ENCODE peak calls at places on chromosomes 11 and 22, in nine cellular contexts. W, C, H, R, U, B, V, L and X are unnamed samples.

GRCh38 chr22:26431151-26431995 is 2.3 kb downstream of the ASPHD2 start:
- DNase-seq in B (no peak), V (no peak), C (no peak), R (no peak), U (no peak), H (no peak), L (no peak), W (no peak), X (no peak)

GRCh38 chr11:91188484-91188883 is 965.6 kb upstream of the CHORDC1 start:
- DNase-seq in B (no peak), W (no peak), L (no peak), H (no peak), R (no peak), U (no peak), V (no peak), C (no peak), X (no peak)

GRCh38 chr22:42272431-42273004 is 2.1 kb upstream of the TCF20 start:
- DNase-seq in U (no peak), W (no peak), B (no peak), H (no peak), L (no peak), V (no peak), C (no peak), R (no peak), X (no peak)

GRCh38 chr22:19357270-19358105 is 66.0 kb upstream of the CLTCL1 start:
- DNase-seq in B (peak), U (no peak), R (no peak), V (no peak), H (no peak), L (no peak), W (no peak), C (no peak), X (no peak)

GRCh38 chr22:42967933-42968332 is 47.0 kb downstream of the PACSIN2 start:
- DNase-seq in V (no peak), L (peak), U (no peak), R (no peak), W (no peak), H (no peak), B (no peak), C (no peak), X (no peak)

GRCh38 chr11:78607691-78608090 is 33.0 kb upstream of the NARS2 start:
- DNase-seq in L (no peak), R (no peak), C (peak), V (no peak), U (no peak), W (peak), B (no peak), H (no peak), X (no peak)

GRCh38 chr11:2109541-2110019 is 29.6 kb downstream of the IGF2 start:
- DNase-seq in H (no peak), W (peak), L (no peak), U (no peak), B (no peak), R (no peak), V (no peak), C (no peak), X (no peak)

GRCh38 chr11:70067591-70068341 is 10.4 kb upstream of the ANO1 start:
- DNase-seq in H (no peak), B (no peak), W (no peak), C (no peak), R (peak), L (peak), U (peak), V (peak), X (no peak)

GRCh38 chr11:3221408-3222002 is 2.9 kb upstream of the MRGPRG start:
- DNase-seq in W (no peak), B (no peak), V (no peak), C (no peak), H (no peak), U (no peak), L (peak), R (peak), X (no peak)

GRCh38 chr11:62410972-62411371 is 7.9 kb upstream of the SCGB1A1 start:
- DNase-seq in B (no peak), V (no peak), R (no peak), U (no peak), H (no peak), W (no peak), L (no peak), C (no peak), X (no peak)

GRCh38 chr11:65663634-65664200 is 1.0 kb upstream of the RELA start:
- DNase-seq in U (no peak), B (no peak), H (peak), W (peak), V (no peak), C (peak), L (peak), R (no peak), X (no peak)

GRCh38 chr11:267491-267994 is 10.7 kb upstream of the NLRP6 start:
- DNase-seq in V (no peak), U (no peak), W (no peak), C (no peak), B (no peak), R (peak), H (no peak), L (peak), X (no peak)

GRCh38 chr11:46099973-46100335 is 21.3 kb downstream of the PHF21A start:
- DNase-seq in V (no peak), B (no peak), C (no peak), H (no peak), R (no peak), L (no peak), U (no peak), W (peak), X (no peak)

GRCh38 chr11:84558085-84558905 is 1068.8 kb downstream of the DLG2 start:
- DNase-seq in R (peak), H (no peak), C (peak), V (peak), L (peak), U (peak), W (peak), B (peak), X (no peak)

GRCh38 chr11:68035266-68035876 is 3.5 kb upstream of the TCIRG1 start:
- DNase-seq in U (no peak), W (no peak), R (no peak), L (no peak), B (no peak), C (no peak), H (no peak), V (no peak), X (no peak)

GRCh38 chr22:29780781-29781676 is 13.9 kb downstream of the UQCR10 start:
- DNase-seq in C (no peak), H (no peak), B (peak), R (no peak), V (no peak), W (peak), L (no peak), U (no peak), X (no peak)

GRCh38 chr11:19698493-19699292 is 13.9 kb upstream of the NAV2 start:
- DNase-seq in V (no peak), R (no peak), B (peak), U (no peak), H (no peak), L (no peak), C (no peak), W (peak), X (no peak)

GRCh38 chr11:70002433-70002832 is 75.7 kb upstream of the ANO1 start:
- DNase-seq in C (no peak), B (no peak), L (no peak), R (no peak), V (no peak), W (no peak), U (no peak), H (no peak), X (no peak)

GRCh38 chr11:22276535-22276934 is 61.6 kb upstream of the SLC17A6 start:
- DNase-seq in L (no peak), U (no peak), B (no peak), V (no peak), C (no peak), W (no peak), R (no peak), H (no peak), X (no peak)

GRCh38 chr11:12678991-12679390 is 4.8 kb downstream of the TEAD1 start:
- DNase-seq in L (no peak), C (no peak), R (no peak), H (no peak), V (no peak), B (no peak), U (no peak), W (no peak), X (no peak)

GRCh38 chr11:15406952-15407351 is 292.2 kb downstream of the INSC start:
- DNase-seq in W (no peak), R (no peak), C (no peak), U (no peak), L (no peak), H (no peak), B (no peak), V (no peak), X (no peak)

GRCh38 chr11:118889796-118890195 is 6.1 kb downstream of the CXCR5 start:
- DNase-seq in R (peak), L (no peak), B (no peak), H (no peak), V (no peak), W (peak), C (no peak), U (no peak), X (peak)

GRCh38 chr22:25235547-25236290 is 16.3 kb downstream of the CRYBB2 start:
- DNase-seq in R (peak), H (peak), W (peak), L (peak), V (peak), C (peak), B (peak), U (peak), X (peak)

GRCh38 chr11:115555336-115556090 is 51.3 kb upstream of the CADM1 start:
- DNase-seq in C (no peak), H (no peak), L (no peak), V (no peak), B (no peak), U (no peak), W (no peak), R (no peak), X (no peak)

GRCh38 chr11:65555693-65556231 is 2.4 kb downstream of the LTBP3 start:
- DNase-seq in H (no peak), L (peak), W (peak), R (peak), C (no peak), U (no peak), V (no peak), B (peak), X (no peak)

GRCh38 chr11:94329501-94329900 is 25.1 kb downstream of the IZUMO1R start:
- DNase-seq in H (no peak), L (no peak), V (no peak), W (no peak), U (no peak), B (no peak), R (no peak), C (no peak), X (no peak)

GRCh38 chr22:46145361-46145851 is 4.9 kb upstream of the PPARA start:
- DNase-seq in L (no peak), W (no peak), B (no peak), R (no peak), C (no peak), U (no peak), H (no peak), V (no peak), X (no peak)

GRCh38 chr22:42905702-42906183 is 48.7 kb upstream of the ARFGAP3 start:
- DNase-seq in C (no peak), B (no peak), L (peak), V (no peak), W (no peak), H (no peak), U (peak), R (no peak), X (no peak)

GRCh38 chr11:67302571-67303131 is 679 bp upstream of the SSH3 start:
- DNase-seq in B (no peak), L (peak), C (no peak), H (no peak), U (no peak), R (peak), V (no peak), W (peak), X (no peak)

GRCh38 chr11:7910389-7910788 is 20.7 kb downstream of the OR10A6 start:
- DNase-seq in W (peak), V (no peak), B (no peak), R (no peak), C (no peak), L (no peak), H (no peak), U (no peak), X (no peak)

GRCh38 chr11:92357344-92357743 is 132.7 kb downstream of the FAT3 start:
- DNase-seq in L (no peak), H (no peak), U (no peak), B (no peak), C (no peak), W (no peak), V (no peak), R (no peak), X (no peak)

GRCh38 chr11:64026575-64027213 is 9.0 kb upstream of the FLRT1 start:
- DNase-seq in C (no peak), U (no peak), R (no peak), H (no peak), V (no peak), W (peak), L (no peak), B (no peak), X (no peak)

GRCh38 chr11:94295534-94295933 is 8.8 kb upstream of the IZUMO1R start:
- DNase-seq in B (no peak), H (no peak), U (no peak), W (peak), L (no peak), R (no peak), V (no peak), C (no peak), X (no peak)